ENCODE peak calls at places on chromosomes 1 and 21, in five cellular contexts. U is naive thymus-derived CD4-positive, alpha-beta T cell; Q is CD8-positive, alpha-beta T cell; F is gastrocnemius medialis; O is adipocyte. Z is an unnamed sample. For H3K27me3, the result is how much of the 10 kb centered on the place peaks cover.

GRCh38 chr1:11893907-11894251 is 32.3 kb downstream of the KIAA2013 start:
- DNase-seq in U (peak), Q (peak), F (peak), O (peak), Z (peak)

GRCh38 chr21:34517491-34518245 is 5.7 kb upstream of the KCNE1 start:
- DNase-seq in U (no peak), Q (no peak), F (no peak), O (no peak), Z (peak)

GRCh38 chr1:36520771-36521420 is 38.2 kb upstream of the CSF3R start:
- DNase-seq in U (no peak), Q (no peak), F (no peak), O (no peak), Z (no peak)

GRCh38 chr1:208137144-208137682 is 107.0 kb downstream of the PLXNA2 start:
- DNase-seq in U (no peak), Q (no peak), F (no peak), O (no peak), Z (no peak)

GRCh38 chr1:189149547-189150375 is 1327.9 kb downstream of the BRINP3 start:
- DNase-seq in U (no peak), Q (no peak), F (no peak), O (no peak), Z (peak)

GRCh38 chr1:157201767-157202166 is 63.6 kb upstream of the ETV3 start:
- DNase-seq in U (no peak), Q (no peak), F (no peak), O (no peak), Z (no peak)

GRCh38 chr1:50983403-50983802 is 13.4 kb downstream of the CDKN2C start:
- DNase-seq in U (no peak), Q (no peak), F (no peak), O (no peak), Z (no peak)

GRCh38 chr1:110460253-110461220 is 9.6 kb downstream of the PROK1 start:
- DNase-seq in U (peak), Q (peak), F (peak), O (peak), Z (peak)

GRCh38 chr1:50271968-50272578 is 151.2 kb downstream of the DMRTA2 start:
- DNase-seq in U (no peak), Q (no peak), F (no peak), O (peak), Z (peak)

GRCh38 chr1:15425521-15425920 is 12.7 kb upstream of the CTRC start:
- DNase-seq in U (no peak), Q (no peak), F (no peak), O (no peak), Z (no peak)

GRCh38 chr1:38114231-38114630 is 67.6 kb upstream of the POU3F1 start:
- DNase-seq in U (no peak), Q (no peak), F (no peak), O (no peak), Z (peak)

GRCh38 chr1:55612988-55613387 is 397.8 kb upstream of the USP24 start:
- DNase-seq in U (no peak), Q (no peak), F (no peak), O (no peak), Z (no peak)

GRCh38 chr1:201363455-201363854 is 14.0 kb downstream of the TNNT2 start:
- DNase-seq in U (no peak), Q (no peak), F (no peak), O (no peak), Z (no peak)

DNA sequence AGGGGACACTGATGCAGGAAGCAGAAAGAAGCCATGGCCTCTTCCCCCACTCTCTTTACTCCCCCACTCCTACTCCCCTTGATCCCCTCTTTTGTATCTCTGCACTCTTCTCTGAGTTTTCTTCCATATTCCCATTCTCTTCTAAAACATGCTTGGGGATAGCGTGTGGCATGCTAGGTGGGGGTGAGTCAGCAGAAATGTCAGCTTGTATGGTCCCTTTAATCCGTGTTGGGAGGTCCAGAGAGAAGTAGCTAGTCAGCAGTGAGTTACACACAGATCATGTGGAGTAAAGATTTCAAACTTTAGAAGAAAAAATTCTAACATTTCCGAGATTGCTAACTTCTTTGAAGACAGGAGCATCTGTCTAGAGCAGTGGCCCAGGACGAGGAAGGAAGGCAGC is 4.0 kb upstream of the KCNK1 start:
- DNase-seq in U (no peak), Q (no peak), F (no peak), O (no peak), Z (no peak)
- H3K27me3 ChIP-seq in U (under half), Q (under half), F (under half), O (under half), Z (under half)

DNA sequence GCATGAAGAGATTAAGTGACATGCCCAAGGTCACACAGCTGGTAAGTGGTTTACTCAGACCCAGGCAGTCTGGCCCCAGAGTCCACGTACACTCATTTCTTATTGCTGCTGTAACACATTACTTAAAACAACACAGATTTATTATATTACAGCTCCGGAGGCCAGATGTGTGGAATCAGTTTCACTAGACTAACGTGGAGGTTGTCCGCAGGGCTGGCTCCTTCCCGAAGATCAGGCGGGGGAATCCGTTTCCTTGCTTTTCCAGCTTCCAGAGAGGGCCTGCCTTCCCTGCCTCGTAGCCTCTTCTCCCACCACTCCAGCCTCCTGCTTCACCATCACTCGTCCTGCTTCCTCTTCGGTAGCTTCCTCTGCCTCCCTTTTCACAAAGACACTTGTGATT is 81.2 kb downstream of the KCNN3 start:
- DNase-seq in U (no peak), Q (no peak), F (no peak), O (peak), Z (no peak)
- H3K27me3 ChIP-seq in U (under half), Q (under half), F (under half), O (half or more), Z (under half)

DNA sequence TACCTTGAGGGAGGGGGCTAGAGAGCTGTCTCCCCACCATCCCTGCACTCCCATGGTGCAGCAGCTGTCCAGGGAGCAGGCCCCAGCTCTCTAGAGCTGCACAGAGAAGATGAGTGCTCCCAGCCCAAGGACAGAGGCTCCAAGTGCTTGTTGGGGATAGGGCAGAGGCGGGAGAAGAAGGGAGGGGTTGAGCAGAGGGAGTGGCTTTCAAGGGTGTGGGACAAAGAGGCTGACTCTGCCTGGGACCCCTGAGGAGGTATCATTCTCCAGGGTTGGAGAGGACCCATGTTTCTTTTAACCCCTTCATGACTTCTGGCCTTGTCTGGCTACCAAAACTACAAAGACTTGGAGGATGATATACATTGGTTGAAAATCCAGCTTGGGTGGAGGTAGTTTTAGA is 14.6 kb downstream of the FOXD2 start:
- DNase-seq in U (no peak), Q (no peak), F (no peak), O (no peak), Z (no peak)
- H3K27me3 ChIP-seq in U (under half), Q (under half), F (under half), O (half or more), Z (under half)

GRCh38 chr21:42594616-42595280 is 58.7 kb upstream of the PDE9A start:
- DNase-seq in U (no peak), Q (no peak), F (no peak), O (no peak), Z (no peak)
- H3K27me3 ChIP-seq in U (under half), Q (under half), F (under half), O (under half), Z (under half)

Z was measured in body of pancreas.